ENCODE peak calls at places on chromosomes 5 and 9, in seven cellular contexts. H, L, W, R, F, T and B are unnamed samples.

GRCh38 chr5:145161384-145161783 is 673.8 kb downstream of the PRELID2 start:
- DNase-seq in H (no peak), L (no peak), W (peak; percentile 3), R (no peak), F (no peak), T (no peak), B (no peak)

GRCh38 chr5:1436681-1437080 is 8.6 kb downstream of the SLC6A3 start:
- DNase-seq in H (no peak), L (no peak), W (no peak), R (no peak), F (no peak), T (no peak), B (no peak)

GRCh38 chr5:51382759-51383493 is at the start of gene ISL1:
- DNase-seq in H (peak; percentile 55), L (peak; percentile 53), W (peak; percentile 89), R (peak; percentile 91), F (no peak), T (peak; percentile 96), B (peak; percentile 63)

GRCh38 chr9:21455320-21455719 is 15.1 kb downstream of the IFNA1 start:
- DNase-seq in H (peak; percentile 25), L (no peak), W (peak; percentile 4), R (peak; percentile 45), F (peak; percentile 22), T (peak; percentile 48), B (peak; percentile 16)

GRCh38 chr9:23621924-23622323 is 204.1 kb downstream of the ELAVL2 start:
- DNase-seq in H (no peak), L (no peak), W (no peak), R (no peak), F (no peak), T (peak; percentile 18), B (no peak)

GRCh38 chr9:35599763-35600604 is 5.1 kb upstream of the TESK1 start:
- DNase-seq in H (no peak), L (no peak), W (no peak), R (no peak), F (no peak), T (peak; percentile 28), B (no peak)

GRCh38 chr5:110757118-110757729 is 18.4 kb downstream of the SLC25A46 start:
- DNase-seq in H (peak; percentile 60), L (no peak), W (peak; percentile 3), R (peak; percentile 26), F (peak; percentile 61), T (peak; percentile 73), B (no peak)

GRCh38 chr5:105688227-105688807 is 1982.4 kb downstream of the EFNA5 start:
- DNase-seq in H (no peak), L (no peak), W (peak; percentile 51), R (peak; percentile 14), F (no peak), T (no peak), B (no peak)

GRCh38 chr5:65161655-65162054 is 320.1 kb downstream of the ADAMTS6 start:
- DNase-seq in H (no peak), L (no peak), W (no peak), R (no peak), F (no peak), T (no peak), B (no peak)

GRCh38 chr5:103207653-103208052 is 50.9 kb upstream of the MACIR start:
- DNase-seq in H (peak; percentile 10), L (no peak), W (no peak), R (no peak), F (no peak), T (peak; percentile 53), B (no peak)

GRCh38 chr9:72442212-72442607 is 77.2 kb upstream of the ZFAND5 start:
- DNase-seq in H (peak; percentile 88), L (no peak), W (no peak), R (peak; percentile 24), F (no peak), T (no peak), B (no peak)

GRCh38 chr5:78660401-78660800 is 11.8 kb upstream of the LHFPL2 start:
- DNase-seq in H (no peak), L (no peak), W (no peak), R (no peak), F (no peak), T (no peak), B (no peak)

GRCh38 chr5:52837068-52837467 is 49.4 kb downstream of the ITGA1 start:
- DNase-seq in H (peak; percentile 73), L (no peak), W (no peak), R (no peak), F (no peak), T (no peak), B (no peak)

GRCh38 chr9:28073278-28073677 is 500.0 kb upstream of the C9orf72 start:
- DNase-seq in H (peak; percentile 36), L (no peak), W (peak; percentile 28), R (peak; percentile 21), F (peak; percentile 18), T (peak; percentile 27), B (no peak)

GRCh38 chr9:91060520-91061343 is 259.1 kb downstream of the SYK start:
- DNase-seq in H (peak; percentile 99), L (no peak), W (peak; percentile 60), R (peak; percentile 45), F (no peak), T (no peak), B (peak; percentile 28)

GRCh38 chr5:109880907-109881685 is 191.4 kb downstream of the MAN2A1 start:
- DNase-seq in H (peak; percentile 15), L (no peak), W (peak; percentile 0), R (no peak), F (no peak), T (no peak), B (no peak)